ENCODE peak calls at places on chromosomes 2 and 18, in ten cellular contexts. Z is A549, I is tibial nerve, M is spleen, G is GM12878, T is uterus, H is thyroid gland, U is gastrocnemius medialis, R is endothelial cell of umbilical vein, O is esophagus squamous epithelium. P is an unnamed sample.
A peak's percentile ranks its signal among the peaks of the same experiment; 100 is the strongest.

GRCh38 chr18:68660355-68661183 is 54.3 kb downstream of the TMX3 start:
- DNase-seq in G (no peak), T (no peak), M (no peak), R (peak; percentile 42), U (no peak), Z (peak; percentile 33), I (no peak), H (no peak), O (no peak), P (no peak)

GRCh38 chr18:51266736-51267135 is 69.3 kb upstream of the MEX3C start:
- DNase-seq in G (no peak), I (no peak), H (no peak), R (no peak), Z (no peak), M (no peak), T (no peak), U (no peak), O (no peak), P (no peak)

GRCh38 chr2:173205375-173205774 is 129.7 kb downstream of the MAP3K20 start:
- DNase-seq in I (peak; percentile 89), T (peak; percentile 90), O (no peak), R (no peak), U (peak; percentile 96), H (peak; percentile 75), Z (no peak), G (no peak), M (no peak), P (peak; percentile 93)

GRCh38 chr2:205909194-205909572 is 176.8 kb downstream of the INO80D start:
- DNase-seq in I (no peak), M (no peak), R (no peak), Z (no peak), T (no peak), H (no peak), U (no peak), O (no peak), G (no peak), P (no peak)

GRCh38 chr18:79685281-79685680 is 5.7 kb downstream of the CTDP1 start:
- DNase-seq in T (no peak), G (no peak), H (no peak), M (peak; percentile 81), Z (no peak), U (no peak), R (no peak), I (no peak), O (no peak), P (no peak)

GRCh38 chr2:198322275-198322674 is 517.9 kb downstream of the PLCL1 start:
- DNase-seq in H (no peak), R (no peak), M (no peak), U (no peak), T (no peak), G (no peak), I (no peak), O (no peak), Z (peak; percentile 12), P (no peak)

GRCh38 chr2:38592951-38593350 is 9.8 kb downstream of the HNRNPLL start:
- DNase-seq in O (no peak), G (no peak), R (no peak), T (no peak), I (no peak), U (no peak), Z (no peak), H (no peak), M (no peak), P (no peak)

GRCh38 chr2:36403675-36404230 is 48.2 kb downstream of the CRIM1 start:
- DNase-seq in O (no peak), I (no peak), M (no peak), R (peak; percentile 79), T (no peak), H (no peak), U (no peak), Z (peak; percentile 97), G (no peak), P (no peak)

GRCh38 chr2:165149439-165149838 is 54.4 kb downstream of the SCN3A start:
- DNase-seq in M (no peak), H (no peak), T (no peak), R (no peak), Z (no peak), O (no peak), U (no peak), G (peak; percentile 35), I (no peak), P (no peak)

GRCh38 chr18:58103339-58103930 is 59.4 kb downstream of the NEDD4L start:
- DNase-seq in T (no peak), M (no peak), U (no peak), R (no peak), H (no peak), G (no peak), I (no peak), Z (no peak), O (no peak), P (no peak)

GRCh38 chr2:38187416-38188127 is 111.6 kb upstream of the CYP1B1 start:
- DNase-seq in Z (no peak), O (no peak), U (peak; percentile 69), M (no peak), H (peak; percentile 85), R (peak; percentile 29), I (peak; percentile 81), T (peak; percentile 88), G (no peak), P (peak; percentile 94)

GRCh38 chr2:16183345-16183744 is 243.0 kb downstream of the MYCN start:
- DNase-seq in R (no peak), T (no peak), I (no peak), U (no peak), O (no peak), M (no peak), H (no peak), G (no peak), Z (no peak), P (no peak)

GRCh38 chr18:35511833-35512232 is 14.1 kb upstream of the INO80C start:
- DNase-seq in R (no peak), U (no peak), G (no peak), O (no peak), I (no peak), M (no peak), Z (no peak), T (no peak), H (no peak), P (peak; percentile 0)

GRCh38 chr2:237128026-237128703 is 42.5 kb downstream of the COPS8 start:
- DNase-seq in I (peak; percentile 97), Z (peak; percentile 92), T (peak; percentile 96), M (no peak), U (peak; percentile 95), G (no peak), R (peak; percentile 98), O (peak; percentile 19), H (peak; percentile 92), P (peak; percentile 96)

GRCh38 chr18:77899972-77900754 is 650.5 kb downstream of the GALR1 start:
- DNase-seq in I (no peak), O (no peak), H (peak; percentile 26), M (peak; percentile 85), Z (peak; percentile 33), T (peak; percentile 22), U (no peak), G (no peak), R (no peak), P (no peak)

DNA sequence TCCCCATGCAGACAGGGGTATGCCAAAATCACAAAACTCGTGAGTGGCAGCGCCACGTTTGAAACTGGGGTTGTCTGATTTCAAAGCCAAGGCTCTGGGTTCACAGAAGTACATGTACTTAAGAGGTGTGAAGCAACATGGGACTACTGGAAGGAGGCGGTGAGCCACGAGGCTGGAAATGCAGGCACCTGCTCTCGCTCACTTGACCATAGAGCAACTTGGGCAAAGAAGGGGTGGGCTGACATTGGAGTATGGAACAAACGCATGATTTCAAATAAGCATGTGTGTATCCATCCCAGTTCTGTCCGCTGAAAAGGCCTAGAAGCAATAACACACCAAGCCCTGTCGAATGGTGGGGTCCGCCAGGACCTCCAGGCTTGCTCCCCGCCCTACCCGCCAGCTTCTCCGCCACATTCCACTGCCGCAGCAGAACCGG is 578 bp upstream of the ACTR2 start:
- DNase-seq in M (no peak), H (no peak), I (peak; percentile 5), G (no peak), T (peak; percentile 21), R (no peak), O (no peak), U (peak; percentile 77), Z (peak; percentile 39), P (no peak)
- TF ChIP-seq POLR2A in M (no peak), H (no peak), I (no peak), G (no peak), T (no peak), R (no peak), O (no peak), U (no peak), Z (no peak), P (no peak)

GRCh38 chr2:65608966-65609365 is 176.6 kb upstream of the SPRED2 start:
- DNase-seq in T (peak; percentile 34), Z (no peak), H (no peak), O (no peak), R (no peak), U (no peak), G (no peak), I (no peak), M (no peak), P (no peak)
- H3K4me3 ChIP-seq in T (no peak overlapping the region), Z (no peak overlapping the region), H (no peak overlapping the region), O (no peak overlapping the region), R (no peak overlapping the region), U (no peak overlapping the region), G (no peak overlapping the region), I (no peak overlapping the region), M (no peak overlapping the region), P (no peak overlapping the region)

GRCh38 chr2:20674309-20674965 is 7.5 kb downstream of the GDF7 start:
- DNase-seq in I (no peak), T (no peak), U (no peak), Z (no peak), R (no peak), H (no peak), M (no peak), O (no peak), G (no peak), P (peak; percentile 50)

GRCh38 chr2:20676353-20677215 is 9.6 kb downstream of the GDF7 start:
- DNase-seq in I (no peak), G (peak; percentile 77), T (no peak), H (no peak), R (no peak), M (no peak), U (no peak), O (no peak), Z (peak; percentile 62), P (no peak)

GRCh38 chr2:20673686-20674308 is 6.9 kb downstream of the GDF7 start:
- DNase-seq in G (no peak), I (no peak), O (no peak), H (no peak), T (no peak), R (no peak), U (no peak), M (no peak), Z (no peak), P (no peak)

GRCh38 chr2:20675701-20676352 is 8.9 kb downstream of the GDF7 start:
- DNase-seq in I (no peak), Z (peak; percentile 41), H (no peak), G (peak; percentile 15), R (no peak), T (no peak), U (no peak), O (no peak), M (peak; percentile 92), P (no peak)

GRCh38 chr2:20674974-20675679 is 8.2 kb downstream of the GDF7 start:
- DNase-seq in T (peak; percentile 83), M (no peak), R (peak; percentile 80), H (no peak), U (no peak), Z (no peak), G (no peak), I (no peak), O (no peak), P (peak; percentile 61)
- TF ChIP-seq CTCF in T (no peak), M (no peak), R (no peak), H (no peak), U (no peak), Z (no peak), G (no peak), I (no peak), O (no peak), P (no peak)

GRCh38 chr2:47782557-47783490 is at the start of gene MSH6:
- DNase-seq in U (peak; percentile 81), M (peak; percentile 97), G (peak; percentile 39), T (peak; percentile 88), Z (peak; percentile 93), I (peak; percentile 75), H (peak; percentile 88), O (peak; percentile 44), R (peak; percentile 90), P (peak; percentile 97)
- TF ChIP-seq POLR2A in U (peak; percentile 83), M (no peak), G (peak; percentile 92), T (peak; percentile 94), Z (peak; percentile 63), I (peak; percentile 38), H (no peak), O (no peak), R (peak; percentile 71), P (no peak)